ENCODE peak calls at places on chromosome 1, in nine cellular contexts. U is left ventricle myocardium inferior, Q is cardiac muscle cell, W is lower lobe of right lung, P is GM23338, D is B cell, O is AG09319, Z is endodermal cell, H is neural crest cell. I is an unnamed sample.

GRCh38 chr1:114097109-114097508 is 56.6 kb downstream of the SYT6 start:
- DNase-seq in U (no peak), Q (no peak), W (no peak), P (no peak), D (no peak), O (no peak), Z (no peak), H (no peak), I (no peak)

GRCh38 chr1:167012570-167012969 is 23.5 kb downstream of the MAEL start:
- DNase-seq in U (no peak), Q (no peak), W (no peak), P (no peak), D (no peak), O (no peak), Z (no peak), H (no peak), I (no peak)

GRCh38 chr1:210697185-210697584 is 368.5 kb downstream of the HHAT start:
- DNase-seq in U (no peak), Q (no peak), W (no peak), P (peak; percentile 6), D (no peak), O (no peak), Z (peak; percentile 73), H (no peak), I (no peak)

GRCh38 chr1:43525995-43526394 is 4.7 kb upstream of the PTPRF start:
- DNase-seq in U (no peak), Q (no peak), W (no peak), P (no peak), D (no peak), O (no peak), Z (no peak), H (no peak), I (no peak)

GRCh38 chr1:32767156-32767555 is 50.0 kb downstream of the YARS1 start:
- DNase-seq in U (no peak), Q (no peak), W (peak; percentile 17), P (no peak), D (no peak), O (no peak), Z (no peak), H (no peak), I (no peak)

GRCh38 chr1:98884864-98885263 is 119.8 kb downstream of the PLPPR5 start:
- DNase-seq in U (no peak), Q (no peak), W (no peak), P (no peak), D (no peak), O (no peak), Z (no peak), H (no peak), I (no peak)

GRCh38 chr1:71494163-71494562 is 413.3 kb upstream of the ZRANB2 start:
- DNase-seq in U (no peak), Q (no peak), W (no peak), P (no peak), D (no peak), O (no peak), Z (no peak), H (no peak), I (no peak)

GRCh38 chr1:29599071-29599470 is 362.7 kb downstream of the PTPRU start:
- DNase-seq in U (no peak), Q (no peak), W (no peak), P (no peak), D (no peak), O (no peak), Z (peak; percentile 15), H (no peak), I (no peak)

GRCh38 chr1:228515200-228515834 is 28.1 kb downstream of the RNF187 start:
- DNase-seq in U (no peak), Q (peak; percentile 12), W (no peak), P (peak; percentile 73), D (peak; percentile 62), O (peak; percentile 16), Z (peak; percentile 77), H (peak; percentile 33), I (peak; percentile 34)

GRCh38 chr1:150971583-150972416 is 2.8 kb downstream of the CERS2 start:
- DNase-seq in U (no peak), Q (peak; percentile 33), W (no peak), P (peak; percentile 67), D (no peak), O (no peak), Z (peak; percentile 81), H (no peak), I (no peak)

GRCh38 chr1:110150330-110151174 is at the start of gene SLC6A17:
- DNase-seq in U (no peak), Q (peak; percentile 46), W (no peak), P (peak; percentile 75), D (peak; percentile 12), O (no peak), Z (peak; percentile 82), H (peak; percentile 31), I (no peak)

GRCh38 chr1:93716163-93716562 is 34.5 kb upstream of the BCAR3 start:
- DNase-seq in U (no peak), Q (no peak), W (no peak), P (no peak), D (no peak), O (no peak), Z (no peak), H (no peak), I (no peak)

GRCh38 chr1:64010316-64010715 is 193.1 kb upstream of the UBE2U start:
- DNase-seq in U (no peak), Q (no peak), W (no peak), P (no peak), D (no peak), O (no peak), Z (no peak), H (no peak), I (no peak)

GRCh38 chr1:8818325-8818775 is 910 bp upstream of the RERE start:
- DNase-seq in U (no peak), Q (no peak), W (no peak), P (no peak), D (peak; percentile 11), O (peak; percentile 25), Z (no peak), H (no peak), I (no peak)

DNA sequence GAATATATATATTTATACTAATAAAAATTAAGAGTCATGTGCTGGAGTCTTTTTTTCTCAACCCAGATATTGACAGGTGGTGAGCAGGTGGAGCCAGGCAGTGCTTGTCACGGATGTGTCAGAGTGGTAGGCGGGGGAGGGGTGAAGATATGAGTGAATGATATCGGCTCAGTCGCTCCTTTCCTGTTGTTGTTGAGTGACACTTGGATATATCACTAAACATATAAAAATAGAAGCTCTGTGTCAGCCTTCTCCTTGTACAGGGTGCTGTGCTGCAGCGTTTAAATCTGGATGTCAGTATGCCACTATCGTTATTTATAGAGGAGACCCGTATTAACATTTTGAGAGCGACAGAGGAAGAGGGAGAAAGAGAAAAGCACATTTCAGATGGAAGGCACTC is 339.6 kb downstream of the NUF2 start:
- DNase-seq in U (no peak), Q (no peak), W (no peak), P (no peak), D (no peak), O (no peak), Z (no peak), H (no peak), I (no peak)
- TF ChIP-seq CTCF in U (no peak), Q (no peak), W (no peak), P (no peak), D (no peak), O (no peak), Z (no peak), H (no peak), I (no peak)

DNA sequence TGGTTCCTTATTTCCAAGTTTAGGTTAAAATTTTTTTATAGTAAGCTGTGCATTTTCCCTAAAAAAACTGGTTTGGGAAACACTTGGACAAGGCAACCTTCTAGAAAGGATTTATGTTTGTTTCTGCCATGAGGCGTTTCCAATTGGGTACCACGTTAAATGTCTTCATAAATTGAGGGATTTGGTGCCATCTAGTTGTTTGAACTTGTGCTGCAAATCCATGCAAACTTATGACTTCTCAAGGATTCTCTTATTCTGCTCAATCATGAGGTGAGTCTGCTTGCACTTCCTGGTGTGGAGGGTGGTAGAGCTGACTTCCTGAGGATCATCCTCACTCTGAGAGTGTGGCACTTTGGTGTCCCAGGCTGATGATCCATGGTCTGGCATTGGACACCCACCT is 123.3 kb downstream of the PCNX2 start:
- DNase-seq in U (no peak), Q (no peak), W (no peak), P (peak; percentile 17), D (no peak), O (no peak), Z (no peak), H (no peak), I (no peak)
- TF ChIP-seq CTCF in U (peak; percentile 68), Q (peak; percentile 39), W (peak; percentile 45), P (peak; percentile 30), D (no peak), O (no peak), Z (peak; percentile 24), H (peak; percentile 40), I (peak; percentile 46)

GRCh38 chr1:214331180-214331579 is 50.2 kb downstream of the SMYD2 start:
- DNase-seq in U (peak; percentile 38), Q (no peak), W (no peak), P (no peak), D (no peak), O (no peak), Z (peak; percentile 41), H (no peak), I (no peak)

GRCh38 chr1:214330715-214331114 is 49.8 kb downstream of the SMYD2 start:
- DNase-seq in U (no peak), Q (no peak), W (no peak), P (no peak), D (no peak), O (no peak), Z (peak; percentile 30), H (no peak), I (no peak)

GRCh38 chr1:214332950-214333798 is 52.2 kb downstream of the SMYD2 start:
- DNase-seq in U (no peak), Q (peak; percentile 46), W (no peak), P (peak; percentile 76), D (peak; percentile 22), O (peak; percentile 32), Z (peak; percentile 87), H (peak; percentile 59), I (no peak)

GRCh38 chr1:214330240-214330639 is 49.3 kb downstream of the SMYD2 start:
- DNase-seq in U (no peak), Q (no peak), W (no peak), P (no peak), D (no peak), O (no peak), Z (no peak), H (no peak), I (no peak)

DNA sequence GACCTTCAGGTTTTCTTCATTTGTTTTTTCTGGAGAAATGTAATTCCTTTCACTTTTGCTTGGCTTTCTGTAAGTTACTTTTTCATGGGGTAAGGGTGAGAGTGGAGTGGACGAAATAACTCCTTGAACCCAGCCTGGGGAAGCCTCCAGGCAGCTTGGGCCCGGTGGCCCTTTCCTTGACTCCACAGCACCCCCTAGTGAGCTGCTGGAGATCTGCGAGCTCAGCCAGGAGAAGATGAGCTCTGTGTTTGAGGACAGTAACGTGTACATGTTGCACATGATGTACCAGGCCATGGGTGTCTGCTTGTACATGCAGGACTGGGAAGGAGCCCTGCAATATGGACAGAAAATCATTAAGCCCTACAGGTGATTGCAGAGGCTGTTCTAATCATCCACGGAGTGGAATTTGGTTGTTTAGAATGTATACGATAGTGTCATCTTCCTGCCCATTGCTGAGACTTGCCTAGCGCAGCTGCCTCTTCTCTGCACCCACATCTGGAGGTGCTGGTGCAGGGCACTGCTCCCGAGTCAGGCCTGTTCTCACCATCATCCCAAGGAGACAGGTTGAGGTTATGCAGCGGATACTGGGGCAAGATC is 51.0 kb downstream of the SMYD2 start:
- DNase-seq in U (no peak), Q (peak; percentile 53), W (no peak), P (peak; percentile 79), D (peak; percentile 51), O (no peak), Z (peak; percentile 87), H (peak; percentile 65), I (no peak)
- TF ChIP-seq CTCF in U (peak; percentile 73), Q (peak; percentile 88), W (peak; percentile 80), P (peak; percentile 95), D (peak; percentile 77), O (peak; percentile 80), Z (peak; percentile 93), H (peak; percentile 77), I (peak; percentile 86)

GRCh38 chr1:173562813-173563212 is 40.1 kb downstream of the SLC9C2 start:
- DNase-seq in U (no peak), Q (no peak), W (no peak), P (peak; percentile 58), D (no peak), O (no peak), Z (peak; percentile 81), H (peak; percentile 2), I (no peak)
- TF ChIP-seq CTCF in U (no peak), Q (no peak), W (no peak), P (peak; percentile 39), D (no peak), O (peak; percentile 3), Z (peak; percentile 68), H (peak; percentile 20), I (peak; percentile 25)